ENCODE peak calls at places on chromosome 3, in eight cellular contexts. F, S, W, H, R, E, P and Q are unnamed samples. For H3K4me1, the result is how much of the 10 kb centered on the place peaks cover.

GRCh38 chr3:54900954-54901591 is 26.8 kb downstream of the LRTM1 start:
- DNase-seq in H (no peak), W (no peak), R (no peak), P (no peak), E (no peak), F (no peak), S (no peak), Q (no peak)

GRCh38 chr3:88742066-88742465 is 365.4 kb upstream of the EPHA3 start:
- DNase-seq in R (no peak), W (no peak), F (no peak), S (no peak), E (no peak), P (no peak), H (no peak), Q (no peak)

GRCh38 chr3:168061332-168061996 is 34.3 kb downstream of the GOLIM4 start:
- DNase-seq in R (no peak), F (no peak), W (no peak), S (no peak), P (no peak), H (no peak), E (no peak), Q (no peak)

GRCh38 chr3:52451237-52452083 is 2.4 kb downstream of the TNNC1 start:
- DNase-seq in R (no peak), H (no peak), W (peak), P (no peak), E (no peak), S (no peak), F (no peak), Q (no peak)

GRCh38 chr3:78642471-78642870 is 1125.3 kb downstream of the ROBO1 start:
- DNase-seq in P (no peak), E (no peak), F (no peak), R (no peak), H (no peak), W (no peak), S (no peak), Q (no peak)

GRCh38 chr3:13112521-13113345 is 39.5 kb upstream of the IQSEC1 start:
- DNase-seq in H (no peak), P (no peak), F (no peak), E (no peak), R (no peak), W (no peak), S (no peak), Q (peak)

GRCh38 chr3:196596355-196596754 is 27.9 kb downstream of the FBXO45 start:
- DNase-seq in F (no peak), E (no peak), W (no peak), R (no peak), P (no peak), S (no peak), H (no peak), Q (no peak)

GRCh38 chr3:172082269-172082668 is 42.9 kb downstream of the FNDC3B start:
- DNase-seq in P (no peak), E (no peak), H (no peak), S (no peak), W (no peak), R (peak), F (no peak), Q (no peak)

GRCh38 chr3:77142636-77143035 is 102.7 kb downstream of the ROBO2 start:
- DNase-seq in W (no peak), S (no peak), P (no peak), E (no peak), H (peak), F (no peak), R (no peak), Q (no peak)

GRCh38 chr3:66582721-66583141 is 81.9 kb upstream of the LRIG1 start:
- DNase-seq in H (no peak), F (no peak), W (no peak), P (no peak), E (no peak), R (peak), S (no peak), Q (peak)

GRCh38 chr3:183185696-183186095 is 23.2 kb upstream of the LAMP3 start:
- DNase-seq in W (no peak), R (no peak), E (no peak), S (no peak), F (no peak), H (no peak), P (no peak), Q (no peak)

GRCh38 chr3:144737281-144737680 is 765.7 kb downstream of the DIPK2A start:
- DNase-seq in H (no peak), F (no peak), S (no peak), R (no peak), E (no peak), P (no peak), W (no peak), Q (no peak)

DNA sequence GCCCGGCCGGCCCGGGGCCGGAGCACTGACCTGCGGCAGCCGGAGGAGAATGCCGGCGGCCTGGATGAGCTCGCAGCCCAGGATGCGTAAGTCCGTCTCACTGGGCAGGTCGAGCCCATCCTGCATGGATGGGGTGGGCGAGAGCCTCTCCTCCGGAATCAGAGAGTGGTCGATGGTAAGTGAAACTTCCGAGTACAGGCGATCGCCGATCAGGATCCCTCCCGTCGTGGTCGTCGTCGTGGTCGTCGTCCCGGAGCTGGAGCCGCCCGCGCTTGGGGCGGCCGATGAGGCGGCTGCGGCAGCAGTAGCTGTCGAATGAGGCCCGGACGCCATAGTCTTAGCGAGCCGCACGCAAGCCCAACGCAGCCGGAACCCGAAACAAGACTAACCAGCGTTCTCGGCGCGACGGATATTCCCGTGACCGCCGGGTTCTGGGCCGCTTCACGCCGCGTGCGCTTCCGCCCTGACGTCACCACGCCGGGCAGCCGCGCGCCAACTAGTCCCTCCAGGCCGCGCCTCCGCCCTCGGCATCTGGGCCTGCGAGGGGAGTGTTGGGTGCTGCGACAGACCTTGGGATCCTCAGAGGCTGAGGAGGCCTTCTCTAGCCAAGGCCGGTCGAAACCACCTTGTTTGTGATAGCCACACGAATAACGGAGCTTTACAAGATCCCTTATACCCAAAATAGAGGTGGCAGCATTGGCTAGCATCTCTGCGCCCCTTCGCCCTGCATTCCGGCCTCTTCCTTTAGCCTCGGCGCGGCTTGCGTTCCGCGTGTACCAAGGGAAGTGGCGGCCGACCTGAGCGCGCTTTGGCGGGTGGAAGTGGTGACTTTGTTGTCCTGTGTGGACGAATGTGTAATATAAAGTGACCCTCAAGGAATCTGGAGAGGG is at the start of gene CCNL1:
- DNase-seq in F (peak), R (peak), E (peak), H (peak), S (peak), W (peak), P (peak), Q (peak)
- H3K4me1 ChIP-seq in F (under half), R (under half), E (under half), H (under half), S (under half), W (under half), P (under half), Q (half or more)

DNA sequence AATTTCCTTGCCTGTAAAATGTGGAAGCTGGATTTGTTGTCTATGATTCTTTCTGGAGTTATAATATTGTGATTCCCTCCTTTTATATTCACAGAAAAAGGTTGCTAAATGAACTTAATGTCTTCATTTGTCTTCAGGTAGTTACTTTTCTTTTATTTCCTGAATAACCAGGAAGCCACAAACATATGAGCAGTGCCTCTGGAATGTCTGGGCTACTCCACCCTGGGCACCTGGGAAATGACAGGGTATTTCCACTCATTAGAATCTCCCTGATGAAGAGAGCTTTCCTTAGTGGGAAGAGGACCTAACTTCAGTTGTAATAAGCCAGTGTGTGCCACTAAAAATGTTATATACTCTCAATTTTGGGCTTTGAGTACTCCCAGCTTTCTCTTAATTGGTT is 3.8 kb upstream of the SLMAP start:
- DNase-seq in E (no peak), R (peak), F (peak), S (peak), H (no peak), P (no peak), W (no peak), Q (no peak)
- TF ChIP-seq POLR2AphosphoS5 in E (peak), R (no peak), F (no peak), S (peak), H (no peak), P (peak), W (no peak), Q (no peak)

GRCh38 chr3:41202834-41203345 is 3.6 kb downstream of the CTNNB1 start:
- DNase-seq in F (no peak), E (no peak), W (no peak), H (peak), S (no peak), P (no peak), R (no peak), Q (no peak)

GRCh38 chr3:41204369-41204768 is 5.1 kb downstream of the CTNNB1 start:
- DNase-seq in P (no peak), F (no peak), R (no peak), S (no peak), H (no peak), W (no peak), E (no peak), Q (no peak)

GRCh38 chr3:41200669-41201021 is 1.3 kb downstream of the CTNNB1 start:
- DNase-seq in H (no peak), E (no peak), W (no peak), R (peak), S (no peak), P (no peak), F (no peak), Q (no peak)

GRCh38 chr3:41199866-41200668 is 762 bp downstream of the CTNNB1 start:
- DNase-seq in P (no peak), E (no peak), H (peak), R (peak), S (no peak), F (no peak), W (peak), Q (no peak)

DNA sequence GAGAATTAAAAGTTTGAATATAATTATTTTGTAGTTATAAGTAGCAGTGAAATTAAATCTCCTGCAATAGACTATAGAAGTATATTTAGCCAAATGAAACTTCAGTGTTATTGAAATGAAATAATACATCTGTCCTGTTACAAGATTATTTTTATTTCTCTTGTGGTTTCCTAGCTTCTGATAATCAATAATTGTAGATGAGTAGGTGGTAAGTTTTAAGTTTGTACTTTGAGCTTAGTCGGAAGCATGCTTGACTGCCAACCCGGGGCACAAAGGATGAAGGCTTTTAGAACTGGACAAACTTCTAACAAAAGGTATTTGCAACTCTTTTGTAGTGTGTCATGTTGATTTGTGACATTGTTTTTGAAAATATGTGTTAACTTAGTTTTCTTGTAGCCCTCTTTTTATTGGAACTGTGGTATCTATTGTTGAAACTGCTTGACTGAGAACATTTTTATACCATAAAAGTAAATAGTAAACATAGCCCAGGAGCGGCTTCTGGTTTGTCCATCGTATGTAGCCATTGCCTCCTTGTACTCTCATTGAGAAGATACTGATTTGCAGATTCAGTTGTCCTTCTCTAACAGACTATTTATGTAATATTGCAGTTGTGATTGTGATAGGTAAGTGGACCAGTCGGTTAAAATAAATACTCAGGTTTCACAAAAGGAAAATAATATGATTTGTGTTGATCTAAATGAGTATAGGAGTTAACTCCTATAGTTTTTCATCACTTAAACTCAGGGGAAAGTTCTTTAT is 2.9 kb downstream of the CTNNB1 start:
- DNase-seq in P (no peak), F (no peak), E (no peak), W (no peak), S (no peak), H (no peak), R (no peak), Q (no peak)
- H3K4me1 ChIP-seq in P (under half), F (under half), E (half or more), W (under half), S (under half), H (half or more), R (under half), Q (under half)

GRCh38 chr3:44554626-44555592 is at the start of gene ZKSCAN7:
- DNase-seq in E (no peak), F (no peak), H (peak), P (peak), R (peak), W (no peak), S (no peak), Q (peak)
- TF ChIP-seq POLR2AphosphoS5 in E (no peak), F (no peak), H (peak), P (no peak), R (no peak), W (no peak), S (no peak), Q (peak)

GRCh38 chr3:152381881-152382295 is 113.2 kb downstream of the MBNL1 start:
- DNase-seq in S (no peak), H (no peak), R (no peak), E (no peak), P (no peak), F (no peak), W (no peak), Q (no peak)
- H3K4me1 ChIP-seq in S (under half), H (under half), R (under half), E (half or more), P (under half), F (under half), W (under half), Q (half or more)

GRCh38 chr3:189745622-189746021 is 114.4 kb downstream of the TP63 start:
- DNase-seq in W (no peak), F (no peak), S (no peak), R (no peak), H (no peak), E (no peak), P (no peak), Q (no peak)
- TF ChIP-seq POLR2AphosphoS5 in W (no peak), F (no peak), S (no peak), R (no peak), H (no peak), E (no peak), P (no peak), Q (no peak)

DNA sequence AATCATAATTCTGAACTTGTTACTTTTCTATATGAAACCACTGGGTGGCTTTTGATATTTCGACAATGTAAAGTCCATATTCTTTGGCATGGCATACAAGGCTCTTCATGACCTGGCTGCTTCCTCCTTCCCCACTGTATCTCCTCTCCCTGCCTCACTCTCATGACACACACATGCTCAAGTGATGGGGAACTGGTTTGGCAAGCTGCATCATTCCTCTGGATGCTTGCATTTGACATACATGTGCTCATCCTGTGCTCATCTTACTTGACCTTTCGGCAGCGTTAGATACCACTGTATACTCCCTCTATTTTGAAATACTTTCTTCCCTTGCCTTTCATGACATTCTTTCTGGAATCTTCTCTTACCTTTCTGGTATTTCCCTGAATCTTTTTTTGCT is 51.8 kb upstream of the ZDHHC23 start:
- DNase-seq in P (no peak), R (no peak), W (no peak), S (no peak), F (no peak), H (no peak), E (no peak), Q (no peak)
- H3K4me1 ChIP-seq in P (under half), R (under half), W (under half), S (under half), F (under half), H (under half), E (under half), Q (under half)

GRCh38 chr3:61896251-61896650 is 334.9 kb downstream of the PTPRG start:
- DNase-seq in E (no peak), P (no peak), F (no peak), S (no peak), R (no peak), H (no peak), W (no peak), Q (no peak)

GRCh38 chr3:61892881-61893280 is 331.5 kb downstream of the PTPRG start:
- DNase-seq in F (no peak), W (no peak), P (no peak), E (no peak), H (no peak), S (no peak), R (no peak), Q (no peak)

GRCh38 chr3:61897848-61898247 is 336.5 kb downstream of the PTPRG start:
- DNase-seq in R (no peak), F (no peak), W (no peak), P (no peak), S (no peak), E (no peak), H (no peak), Q (no peak)

GRCh38 chr3:61893840-61894566 is 332.6 kb downstream of the PTPRG start:
- DNase-seq in W (no peak), S (no peak), H (no peak), P (no peak), E (no peak), F (no peak), R (no peak), Q (no peak)

GRCh38 chr3:61894988-61895935 is 333.9 kb downstream of the PTPRG start:
- DNase-seq in E (no peak), R (peak), F (no peak), S (peak), H (peak), P (peak), W (no peak), Q (no peak)
- TF ChIP-seq POLR2AphosphoS5 in E (peak), R (no peak), F (no peak), S (peak), H (no peak), P (peak), W (no peak), Q (no peak)

DNA sequence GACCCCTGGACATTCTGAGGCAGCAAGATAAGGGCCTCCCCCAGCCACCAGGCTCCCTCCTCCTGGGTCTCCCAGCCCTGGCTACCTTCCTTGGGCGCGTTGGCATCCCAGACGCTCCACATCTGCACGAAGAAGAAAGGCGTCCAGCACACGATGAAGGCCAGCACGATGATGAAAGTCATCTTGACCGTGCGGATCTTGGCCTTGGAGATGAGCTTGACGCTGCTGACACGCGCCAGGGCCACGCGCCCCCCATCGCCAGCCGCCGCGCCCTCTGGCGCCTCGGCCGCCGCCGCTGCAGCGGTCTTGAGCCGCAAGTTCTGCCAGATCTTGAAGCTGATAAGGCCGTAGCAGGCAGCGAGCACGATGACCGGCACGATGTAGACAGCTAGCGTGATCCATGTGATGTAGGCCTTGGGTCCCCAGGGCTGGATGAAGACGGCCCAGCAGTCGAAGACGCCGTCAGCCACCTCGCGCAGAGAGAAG is 2.2 kb downstream of the OXTR start:
- DNase-seq in S (no peak), F (no peak), E (peak), W (no peak), P (no peak), H (no peak), R (no peak), Q (no peak)
- H3K4me1 ChIP-seq in S (under half), F (under half), E (under half), W (under half), P (under half), H (under half), R (under half), Q (under half)